ENCODE peak calls at places on chromosomes 6 and 20, in five cellular contexts. M is endothelial cell, R is ovary, S is GM10248, O is body of pancreas. D is an unnamed sample.

GRCh38 chr6:42781811-42782688 is at the start of gene BICRAL:
- DNase-seq in R (peak; percentile 81), S (peak; percentile 53), O (peak; percentile 73), M (peak; percentile 73), D (peak; percentile 79)

GRCh38 chr20:37389241-37389747 is 43.4 kb downstream of the SRC start:
- DNase-seq in S (no peak), M (no peak), R (no peak), O (no peak), D (no peak)

GRCh38 chr20:37897008-37897548 is 5.8 kb upstream of the VSTM2L start:
- DNase-seq in O (no peak), R (no peak), S (no peak), M (peak; percentile 56), D (no peak)

GRCh38 chr6:35311390-35312075 is 13.9 kb downstream of the DEF6 start:
- DNase-seq in O (no peak), M (no peak), S (no peak), R (no peak), D (peak; percentile 55)

GRCh38 chr6:24274441-24275083 is 83.3 kb downstream of the DCDC2 start:
- DNase-seq in M (no peak), O (no peak), S (no peak), R (no peak), D (no peak)

GRCh38 chr6:112618796-112619195 is 271.7 kb downstream of the RFPL4B start:
- DNase-seq in S (no peak), O (no peak), M (peak; percentile 39), R (peak; percentile 37), D (no peak)

GRCh38 chr20:62362590-62362940 is 4.5 kb downstream of the LAMA5 start:
- DNase-seq in O (no peak), S (no peak), R (no peak), M (no peak), D (no peak)

GRCh38 chr6:23498013-23498412 is 628.0 kb upstream of the NRSN1 start:
- DNase-seq in S (no peak), R (no peak), M (no peak), O (no peak), D (no peak)

GRCh38 chr20:53226788-53227187 is 254.6 kb downstream of the TSHZ2 start:
- DNase-seq in S (no peak), R (no peak), M (no peak), O (no peak), D (no peak)

GRCh38 chr20:46703435-46703834 is 6.0 kb upstream of the SLC2A10 start:
- DNase-seq in S (no peak), M (no peak), R (no peak), O (no peak), D (no peak)

GRCh38 chr20:38290829-38291581 is 13.0 kb upstream of the BPI start:
- DNase-seq in R (no peak), O (peak; percentile 23), S (no peak), M (peak; percentile 38), D (no peak)

GRCh38 chr20:19351542-19351941 is 139.1 kb downstream of the SLC24A3 start:
- DNase-seq in S (no peak), M (no peak), R (no peak), O (no peak), D (no peak)

GRCh38 chr20:44137210-44137781 is 49.7 kb downstream of the JPH2 start:
- DNase-seq in O (no peak), M (no peak), S (no peak), R (peak; percentile 25), D (no peak)

GRCh38 chr6:144712541-144712940 is 427.4 kb downstream of the UTRN start:
- DNase-seq in R (no peak), M (no peak), S (no peak), O (no peak), D (no peak)

GRCh38 chr6:131275273-131275672 is 140.0 kb downstream of the AKAP7 start:
- DNase-seq in S (no peak), M (no peak), R (no peak), O (no peak), D (no peak)

GRCh38 chr6:135261872-135262725 is 81.0 kb downstream of the MYB start:
- DNase-seq in S (no peak), M (peak; percentile 31), R (no peak), O (no peak), D (no peak)

GRCh38 chr6:157585274-157586087 is 204.5 kb downstream of the ZDHHC14 start:
- DNase-seq in S (no peak), O (no peak), R (no peak), M (no peak), D (no peak)

GRCh38 chr6:158237656-158238055 is 69.5 kb downstream of the GTF2H5 start:
- DNase-seq in M (no peak), R (no peak), O (no peak), S (no peak), D (no peak)

GRCh38 chr20:34713194-34713943 is 9.2 kb downstream of the TP53INP2 start:
- DNase-seq in R (no peak), O (no peak), M (no peak), S (no peak), D (no peak)

GRCh38 chr6:151835396-151835795 is 27.9 kb downstream of the ESR1 start:
- DNase-seq in M (no peak), R (no peak), S (no peak), O (no peak), D (no peak)

GRCh38 chr6:28867078-28867414 is 56.7 kb downstream of the TRIM27 start:
- DNase-seq in O (no peak), M (no peak), S (no peak), R (no peak), D (peak; percentile 43)

GRCh38 chr20:44069203-44069931 is 117.6 kb downstream of the JPH2 start:
- DNase-seq in R (no peak), M (no peak), O (no peak), S (peak; percentile 51), D (peak; percentile 67)

DNA sequence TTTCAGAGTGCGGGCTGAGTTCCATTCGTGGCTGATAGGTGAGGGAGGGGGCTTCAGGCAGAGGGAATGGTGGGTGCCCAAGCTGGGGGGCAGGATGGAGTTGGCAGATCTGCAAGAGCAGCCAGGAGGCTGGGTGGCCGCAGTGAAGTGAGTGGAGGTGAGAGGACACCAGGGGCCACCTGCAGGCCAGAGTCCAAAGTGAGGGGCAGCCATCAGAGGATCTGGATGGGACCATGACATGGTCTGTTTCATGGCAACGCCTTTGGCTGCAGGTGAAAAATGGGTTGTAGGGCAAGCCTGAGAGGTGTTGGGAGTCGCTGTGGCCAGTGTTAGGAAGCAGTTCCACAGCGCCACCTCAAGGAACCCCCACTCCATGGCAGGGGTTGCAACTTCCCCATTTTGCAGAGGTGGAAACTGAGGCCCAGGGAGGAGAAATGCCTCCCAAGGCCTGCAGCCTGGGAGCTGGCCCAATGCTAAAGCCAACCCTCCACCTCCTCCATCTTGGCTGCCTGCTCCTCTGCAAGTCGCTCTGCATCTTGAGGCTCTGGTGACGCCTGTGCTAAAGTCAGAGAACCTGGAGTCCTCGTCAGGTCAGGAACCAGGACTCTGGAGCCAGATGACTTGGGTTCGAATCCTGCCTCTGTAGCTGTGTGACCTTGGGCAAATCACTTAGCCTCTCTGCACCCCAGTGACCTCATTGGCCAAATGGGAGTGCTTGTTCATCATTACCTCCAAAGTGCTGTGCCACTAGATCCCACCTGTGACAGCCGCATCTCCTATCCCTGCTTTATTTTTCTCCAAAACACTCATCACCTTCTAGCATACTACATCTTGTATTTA is 153.8 kb downstream of the CEBPB start:
- DNase-seq in O (no peak), R (no peak), S (no peak), M (no peak), D (no peak)
- TF ChIP-seq CTCF in O (no peak), R (no peak), S (no peak), M (peak; percentile 32), D (no peak)

GRCh38 chr6:52582996-52583395 is 6.1 kb upstream of the TRAM2 start:
- DNase-seq in S (no peak), O (no peak), M (no peak), R (no peak), D (no peak)
- TF ChIP-seq CTCF in S (no peak), O (no peak), M (no peak), R (no peak), D (no peak)

DNA sequence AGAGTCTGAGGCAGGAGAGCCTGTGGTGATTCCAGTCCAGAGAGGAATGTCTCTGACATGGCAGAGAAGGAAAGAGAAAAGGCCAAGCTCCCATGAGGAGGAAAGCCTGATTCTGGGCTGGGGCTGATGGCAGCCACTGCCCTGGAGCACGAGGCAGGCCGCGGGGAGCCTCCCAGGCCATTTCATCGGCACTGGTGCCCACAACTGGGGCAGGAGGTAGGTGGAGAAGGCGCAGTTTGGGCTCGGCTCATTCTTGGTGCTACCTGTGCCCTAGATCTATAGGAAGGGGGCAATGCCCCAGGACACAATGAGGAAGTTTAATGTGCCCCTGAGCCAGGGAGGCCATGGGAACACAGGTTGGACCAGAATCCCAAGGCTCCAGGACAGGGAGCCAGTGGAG is 2.6 kb upstream of the TREML1 start:
- DNase-seq in M (no peak), O (no peak), R (no peak), S (no peak), D (no peak)
- TF ChIP-seq CTCF in M (no peak), O (no peak), R (no peak), S (no peak), D (no peak)

DNA sequence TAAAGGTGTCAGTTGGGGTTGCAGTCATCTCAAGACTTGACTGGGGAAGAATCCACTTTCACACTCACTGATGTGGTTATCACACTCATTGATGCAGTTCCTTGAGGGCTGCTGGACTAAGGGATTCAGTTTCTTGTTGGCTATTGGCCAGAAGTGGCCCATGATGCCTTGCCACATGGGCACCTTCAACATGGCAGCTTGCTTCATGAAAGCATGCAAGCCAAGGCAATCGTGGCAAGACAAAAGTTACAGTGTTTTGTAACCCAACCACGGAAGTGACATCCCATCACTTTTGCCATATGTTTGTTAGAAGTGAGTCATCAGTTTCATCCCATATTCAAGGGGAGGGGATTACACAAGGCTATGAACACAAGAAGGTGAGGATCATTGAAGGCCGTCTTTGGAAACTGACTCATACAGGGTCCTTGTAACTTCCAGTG is 3.8 kb upstream of the RANBP9 start:
- DNase-seq in M (no peak), S (peak; percentile 34), O (no peak), R (no peak), D (peak; percentile 57)
- TF ChIP-seq CTCF in M (no peak), S (no peak), O (no peak), R (no peak), D (no peak)

D was measured in GM20000.